ENCODE peak calls at places on chromosome 10, in six cellular contexts. R is GM10248, B is AG08396, W is NCI-H774, P is left cardiac atrium, N is T-helper 17 cell. K is an unnamed sample.

GRCh38 chr10:106525871-106526270 is 638.6 kb downstream of the SORCS1 start:
- DNase-seq in P (no peak), R (no peak), N (no peak), W (no peak), B (no peak), K (no peak)

GRCh38 chr10:86079088-86079487 is 287.5 kb downstream of the GRID1 start:
- DNase-seq in N (no peak), P (no peak), R (no peak), W (no peak), B (no peak), K (no peak)

GRCh38 chr10:74150151-74151056 is at the start of gene AP3M1:
- DNase-seq in P (peak), N (peak), R (peak), W (peak), B (peak), K (peak)

GRCh38 chr10:94108200-94108599 is 114.5 kb downstream of the PLCE1 start:
- DNase-seq in W (no peak), B (peak), R (no peak), P (no peak), N (no peak), K (no peak)

GRCh38 chr10:99393683-99394082 is 36.7 kb downstream of the GOT1 start:
- DNase-seq in R (no peak), B (no peak), W (no peak), P (no peak), N (no peak), K (no peak)

GRCh38 chr10:104577861-104578480 is 63.1 kb upstream of the SORCS3 start:
- DNase-seq in P (no peak), R (no peak), N (no peak), B (no peak), W (no peak), K (no peak)

GRCh38 chr10:18473424-18474110 is 177.8 kb downstream of the NSUN6 start:
- DNase-seq in P (no peak), R (no peak), B (peak), W (no peak), N (no peak), K (no peak)

GRCh38 chr10:71690094-71690720 is 29.4 kb downstream of the C10orf105 start:
- DNase-seq in W (no peak), P (no peak), N (no peak), R (no peak), B (no peak), K (no peak)

GRCh38 chr10:108631332-108631731 is 1292.0 kb downstream of the XPNPEP1 start:
- DNase-seq in B (no peak), P (no peak), R (no peak), W (no peak), N (no peak), K (no peak)

GRCh38 chr10:112565434-112566053 is 118.5 kb downstream of the VTI1A start:
- DNase-seq in N (no peak), R (peak), P (no peak), W (peak), B (peak), K (no peak)

GRCh38 chr10:59865101-59865500 is 41.3 kb downstream of the CCDC6 start:
- DNase-seq in R (peak), P (peak), W (no peak), B (peak), N (no peak), K (no peak)

GRCh38 chr10:3852147-3852904 is 67.3 kb upstream of the KLF6 start:
- DNase-seq in B (peak), R (peak), N (peak), P (peak), W (peak), K (peak)

GRCh38 chr10:102757323-102757722 is 13.6 kb downstream of the WBP1L start:
- DNase-seq in N (no peak), W (no peak), P (no peak), B (no peak), R (no peak), K (no peak)

GRCh38 chr10:12635127-12635541 is 285.8 kb downstream of the CAMK1D start:
- DNase-seq in P (no peak), W (no peak), R (no peak), B (no peak), N (peak), K (peak)

GRCh38 chr10:77906863-77907861 is 19.4 kb downstream of the DLG5 start:
- DNase-seq in R (no peak), B (no peak), N (no peak), P (no peak), W (no peak), K (no peak)

GRCh38 chr10:121205625-121206024 is 354.5 kb downstream of the WDR11 start:
- DNase-seq in P (no peak), N (no peak), R (no peak), B (no peak), W (no peak), K (no peak)

GRCh38 chr10:124688889-124689670 is 55.1 kb downstream of the FAM53B start:
- DNase-seq in R (peak), W (no peak), N (no peak), P (no peak), B (no peak), K (peak)

GRCh38 chr10:78424721-78425120 is 391.1 kb downstream of the RPS24 start:
- DNase-seq in N (no peak), R (no peak), W (no peak), B (no peak), P (no peak), K (no peak)

GRCh38 chr10:113093188-113094113 is 143.4 kb downstream of the TCF7L2 start:
- DNase-seq in W (peak), P (no peak), B (no peak), R (no peak), N (no peak), K (no peak)

GRCh38 chr10:71650397-71650796 is 69.2 kb downstream of the C10orf105 start:
- DNase-seq in W (no peak), B (no peak), P (no peak), R (no peak), N (no peak), K (no peak)

GRCh38 chr10:79073784-79074432 is 5.1 kb downstream of the ZMIZ1 start:
- DNase-seq in N (no peak), R (no peak), B (peak), W (no peak), P (peak), K (no peak)

GRCh38 chr10:110138197-110138812 is 69.1 kb upstream of the MXI1 start:
- DNase-seq in N (no peak), P (no peak), R (peak), B (peak), W (no peak), K (no peak)

GRCh38 chr10:29554660-29555059 is 80.1 kb downstream of the SVIL start:
- DNase-seq in P (no peak), N (no peak), B (no peak), W (no peak), R (no peak), K (no peak)

GRCh38 chr10:132274581-132274980 is 33.2 kb downstream of the STK32C start:
- DNase-seq in B (no peak), P (no peak), N (no peak), R (no peak), W (no peak), K (no peak)

GRCh38 chr10:132575320-132576201 is 38.0 kb downstream of the INPP5A start:
- DNase-seq in R (peak), N (no peak), B (peak), P (peak), W (no peak), K (peak)

GRCh38 chr10:26593896-26594295 is 103.6 kb upstream of the PDSS1 start:
- DNase-seq in P (no peak), R (peak), W (no peak), N (no peak), B (no peak), K (no peak)

GRCh38 chr10:5551531-5552375 is 27.0 kb downstream of the CALML3 start:
- DNase-seq in N (no peak), W (no peak), B (no peak), R (peak), P (peak), K (peak)

GRCh38 chr10:110978204-110978603 is 58.8 kb downstream of the SHOC2 start:
- DNase-seq in R (no peak), P (no peak), N (no peak), W (no peak), B (no peak), K (no peak)

GRCh38 chr10:112122827-112123226 is 60.7 kb downstream of the GPAM start:
- DNase-seq in P (no peak), N (no peak), W (no peak), R (no peak), B (no peak), K (no peak)

GRCh38 chr10:51653025-51653424 is 46.4 kb downstream of the CSTF2T start:
- DNase-seq in R (no peak), B (no peak), P (no peak), N (no peak), W (no peak), K (no peak)

GRCh38 chr10:96283756-96284155 is 12.4 kb upstream of the BLNK start:
- DNase-seq in R (no peak), N (no peak), P (no peak), B (no peak), W (no peak), K (no peak)

GRCh38 chr10:108911814-108912541 is 1011.3 kb downstream of the XPNPEP1 start:
- DNase-seq in B (peak), N (no peak), R (peak), P (peak), W (no peak), K (no peak)

GRCh38 chr10:58775960-58776574 is 263.4 kb downstream of the BICC1 start:
- DNase-seq in P (peak), W (no peak), N (no peak), B (peak), R (no peak), K (no peak)

GRCh38 chr10:93600861-93601773 is at the start of gene RBP4:
- DNase-seq in N (no peak), B (no peak), P (peak), R (no peak), W (no peak), K (no peak)

GRCh38 chr10:89668391-89669180 is 23.5 kb upstream of the PANK1 start:
- DNase-seq in N (no peak), P (no peak), B (no peak), R (no peak), W (no peak), K (no peak)

GRCh38 chr10:79562135-79562756 is 2.0 kb upstream of the SFTPA2 start:
- DNase-seq in N (peak), R (peak), W (peak), B (peak), P (peak), K (peak)

GRCh38 chr10:3774814-3775670 is 10.0 kb downstream of the KLF6 start:
- DNase-seq in N (no peak), B (peak), R (no peak), P (peak), W (no peak), K (no peak)

GRCh38 chr10:123865880-123866279 is 25.7 kb downstream of the CPXM2 start:
- DNase-seq in R (no peak), N (no peak), B (no peak), W (no peak), P (no peak), K (no peak)

GRCh38 chr10:31157125-31157983 is 125.7 kb upstream of the ZNF438 start:
- DNase-seq in B (peak), N (no peak), R (no peak), P (peak), W (peak), K (no peak)

GRCh38 chr10:131943021-131943814 is 38.5 kb downstream of the BNIP3 start:
- DNase-seq in N (no peak), B (peak), P (no peak), R (no peak), W (no peak), K (no peak)

K was measured in activated T-helper 2 cell treated with anti-CD3 and anti-CD28 coated beads, Interferon-gamma antibody, Interleukin-2, Interleukin-4, amounts not matched to agents 10 μg/mL and 5 μg/mL and 100 μg/mL, durations not matched to agents 14 hours and 24 hours and 36 hours.